ENCODE peak calls at places on chromosome 1, in six cellular contexts. F, C, I, X, M and B are unnamed samples.
A peak's percentile ranks its signal among the peaks of the same experiment; 100 is the strongest.

GRCh38 chr1:165900576-165901380 is 73.4 kb downstream of the UCK2 start:
- DNase-seq in F (no peak), C (no peak), I (no peak), X (no peak), M (no peak), B (no peak)

GRCh38 chr1:56446531-56447098 is 132.7 kb downstream of the PLPP3 start:
- DNase-seq in F (no peak), C (no peak), I (no peak), X (no peak), M (peak; percentile 43), B (no peak)

GRCh38 chr1:35079003-35079930 is at the start of gene ZMYM1:
- DNase-seq in F (peak; percentile 85), C (peak; percentile 71), I (peak; percentile 97), X (peak; percentile 92), M (peak; percentile 90), B (peak; percentile 73)

GRCh38 chr1:183096889-183097288 is 73.7 kb downstream of the LAMC1 start:
- DNase-seq in F (no peak), C (no peak), I (no peak), X (no peak), M (no peak), B (no peak)

GRCh38 chr1:41795205-41795762 is 123.4 kb downstream of the HIVEP3 start:
- DNase-seq in F (no peak), C (no peak), I (no peak), X (no peak), M (no peak), B (no peak)

GRCh38 chr1:218462116-218462515 is 117.0 kb downstream of the TGFB2 start:
- DNase-seq in F (no peak), C (no peak), I (no peak), X (no peak), M (no peak), B (no peak)

GRCh38 chr1:16628361-16629111 is 15.2 kb upstream of the NBPF1 start:
- DNase-seq in F (no peak), C (no peak), I (peak; percentile 2), X (no peak), M (peak; percentile 32), B (peak; percentile 26)

GRCh38 chr1:17878837-17879236 is 123.7 kb downstream of the ACTL8 start:
- DNase-seq in F (no peak), C (no peak), I (no peak), X (no peak), M (no peak), B (no peak)

GRCh38 chr1:181106022-181106312 is 17.5 kb downstream of the IER5 start:
- DNase-seq in F (no peak), C (no peak), I (no peak), X (no peak), M (no peak), B (no peak)

GRCh38 chr1:47875831-47876586 is 121.2 kb downstream of the TRABD2B start:
- DNase-seq in F (no peak), C (no peak), I (no peak), X (no peak), M (no peak), B (no peak)

GRCh38 chr1:231931846-231932454 is 305.4 kb downstream of the DISC1 start:
- DNase-seq in F (peak; percentile 32), C (no peak), I (peak; percentile 76), X (peak; percentile 37), M (peak; percentile 46), B (no peak)

GRCh38 chr1:5379176-5379759 is 613.0 kb downstream of the NPHP4 start:
- DNase-seq in F (no peak), C (no peak), I (no peak), X (no peak), M (no peak), B (no peak)
- TF ChIP-seq CTCF in F (no peak), C (no peak), I (no peak), X (no peak), M (no peak), B (no peak)

GRCh38 chr1:88079036-88079435 is 605.0 kb upstream of the PKN2 start:
- DNase-seq in F (peak; percentile 16), C (no peak), I (no peak), X (peak; percentile 59), M (no peak), B (no peak)
- TF ChIP-seq CTCF in F (peak; percentile 66), C (peak; percentile 77), I (no peak), X (peak; percentile 81), M (no peak), B (no peak)

GRCh38 chr1:44111861-44112260 is 6.8 kb upstream of the KLF17 start:
- DNase-seq in F (no peak), C (no peak), I (no peak), X (no peak), M (no peak), B (no peak)

GRCh38 chr1:44110916-44111315 is 7.7 kb upstream of the KLF17 start:
- DNase-seq in F (no peak), C (no peak), I (no peak), X (no peak), M (no peak), B (no peak)

GRCh38 chr1:44112486-44112885 is 6.1 kb upstream of the KLF17 start:
- DNase-seq in F (no peak), C (no peak), I (no peak), X (no peak), M (no peak), B (no peak)

GRCh38 chr1:44114098-44114497 is 4.5 kb upstream of the KLF17 start:
- DNase-seq in F (no peak), C (no peak), I (no peak), X (no peak), M (no peak), B (no peak)

DNA sequence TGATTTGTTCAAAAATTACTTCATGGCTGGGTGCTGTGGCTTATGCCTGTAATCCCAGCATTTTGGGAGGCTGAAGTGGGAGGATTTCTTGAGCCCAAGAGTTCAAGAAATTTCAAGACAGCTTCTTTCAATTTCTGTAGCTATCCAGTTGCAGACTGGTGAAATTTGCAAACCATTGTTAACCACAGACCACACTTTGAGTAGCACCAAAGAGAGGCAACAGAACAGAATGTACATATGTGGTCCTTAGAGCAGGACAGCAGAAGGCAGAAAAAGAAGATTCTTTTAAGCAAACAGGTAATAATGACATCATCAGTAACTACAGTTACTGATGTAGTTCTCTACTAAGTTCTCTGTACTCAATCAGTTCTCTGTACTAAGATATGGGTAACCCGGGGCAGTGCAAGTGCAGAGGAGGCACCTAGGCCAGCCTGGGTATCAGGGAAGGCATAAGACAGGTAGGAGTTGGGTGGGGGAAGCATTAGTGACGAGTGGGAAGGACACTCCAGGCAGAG is 5.5 kb upstream of the KLF17 start:
- DNase-seq in F (no peak), C (no peak), I (no peak), X (no peak), M (no peak), B (no peak)
- TF ChIP-seq CTCF in F (no peak), C (no peak), I (no peak), X (no peak), M (no peak), B (no peak)

DNA sequence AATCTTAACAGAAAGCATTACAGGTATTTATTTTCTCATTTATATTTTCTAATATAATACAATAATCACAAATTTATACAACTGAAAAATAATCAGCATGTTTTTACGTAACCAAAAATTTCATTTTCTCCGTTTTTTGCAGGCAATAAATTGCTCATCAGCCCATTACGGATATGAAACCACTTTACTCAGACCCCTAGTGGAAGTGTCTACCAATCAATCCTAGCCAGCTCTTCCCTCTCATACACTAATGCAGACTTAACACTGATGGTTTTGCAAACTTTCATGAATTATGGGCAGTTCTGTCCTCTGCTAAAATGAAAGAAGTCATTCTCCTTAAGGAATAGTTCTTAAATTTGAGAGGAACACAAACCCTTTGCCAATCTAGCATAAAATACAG is 124.7 kb downstream of the EIF4G3 start:
- DNase-seq in F (no peak), C (no peak), I (no peak), X (no peak), M (no peak), B (no peak)
- TF ChIP-seq CTCF in F (no peak), C (no peak), I (no peak), X (no peak), M (no peak), B (no peak)

GRCh38 chr1:160373696-160374095 is 6.8 kb downstream of the NHLH1 start:
- DNase-seq in F (no peak), C (no peak), I (no peak), X (no peak), M (no peak), B (no peak)
- TF ChIP-seq CTCF in F (no peak), C (no peak), I (no peak), X (no peak), M (no peak), B (no peak)

GRCh38 chr1:75908717-75909152 is 23.5 kb downstream of the ASB17 start:
- DNase-seq in F (peak; percentile 14), C (no peak), I (no peak), X (peak; percentile 23), M (no peak), B (no peak)
- TF ChIP-seq CTCF in F (peak; percentile 67), C (peak; percentile 61), I (no peak), X (peak; percentile 33), M (no peak), B (no peak)

GRCh38 chr1:151540982-151541377 is 871 bp downstream of the TUFT1 start:
- DNase-seq in F (peak; percentile 5), C (peak; percentile 19), I (no peak), X (peak; percentile 39), M (peak; percentile 44), B (no peak)
- TF ChIP-seq CTCF in F (no peak), C (no peak), I (no peak), X (no peak), M (no peak), B (no peak)